ENCODE peak calls at places on chromosome X, in seven cellular contexts. W is nephron progenitor cell; H is stimulated activated CD4-positive, alpha-beta T cell treated with anti-CD3 and anti-CD28 coated beads, Interleukin-2, amount 100 ng/mL, for 48 hours; M is esophagus squamous epithelium; Q is ELR; I is NCI-H1436 treated with DMSO at 0.1 percent for 48 hours; Z is pons. N is an unnamed sample.

GRCh38 chrX:65528293-65528692 is 6.3 kb downstream of the LAS1L start:
- DNase-seq in M (no peak), H (no peak), I (no peak), Z (no peak), Q (no peak), W (no peak), N (no peak)

GRCh38 chrX:47843363-47843762 is 6.7 kb downstream of the ZNF81 start:
- DNase-seq in H (no peak), M (no peak), Z (no peak), W (no peak), Q (peak), I (no peak), N (no peak)

GRCh38 chrX:74343970-74344622 is 40.1 kb downstream of the ZCCHC13 start:
- DNase-seq in M (no peak), Z (peak), H (peak), W (peak), Q (peak), I (peak), N (peak)

GRCh38 chrX:128975716-128976115 is 547.6 kb downstream of the SMARCA1 start:
- DNase-seq in M (no peak), Z (peak), H (peak), I (peak), W (peak), Q (no peak), N (no peak)

GRCh38 chrX:105328773-105329172 is 108.3 kb upstream of the TEX13A start:
- DNase-seq in Z (no peak), H (no peak), Q (no peak), W (no peak), M (no peak), I (no peak), N (no peak)

GRCh38 chrX:39896951-39897740 is 200.6 kb downstream of the BCOR start:
- DNase-seq in I (no peak), H (no peak), Q (peak), M (no peak), W (peak), Z (no peak), N (peak)

GRCh38 chrX:70422886-70423336 is at the start of gene GDPD2:
- DNase-seq in H (no peak), M (no peak), W (peak), Z (no peak), I (no peak), Q (peak), N (peak)

GRCh38 chrX:36804066-36804465 is 204.1 kb upstream of the FAM47C start:
- DNase-seq in Z (no peak), Q (no peak), I (no peak), M (no peak), W (no peak), H (no peak), N (no peak)

GRCh38 chrX:68440940-68441339 is 7.6 kb upstream of the OPHN1 start:
- DNase-seq in W (no peak), H (no peak), M (no peak), I (no peak), Q (peak), Z (peak), N (no peak)